ENCODE peak calls at places on chromosome 17, in nine cellular contexts. B, T, D, H, X, J, M, R and W are unnamed samples.

GRCh38 chr17:62139141-62139540 is 74.1 kb upstream of the MED13 start:
- DNase-seq in T (no peak), R (no peak), J (no peak), X (no peak), D (no peak), H (no peak), M (no peak), B (no peak), W (no peak)

GRCh38 chr17:29216856-29217255 is 29.8 kb upstream of the CRYBA1 start:
- DNase-seq in X (no peak), B (no peak), R (no peak), J (no peak), M (no peak), T (no peak), H (no peak), D (peak), W (no peak)

GRCh38 chr17:43907425-43907981 is at the start of gene MPP2:
- DNase-seq in B (peak), D (peak), T (no peak), X (peak), R (peak), M (peak), J (no peak), H (peak), W (peak)

GRCh38 chr17:80187493-80187892 is 17.7 kb downstream of the CARD14 start:
- DNase-seq in B (no peak), H (no peak), M (peak), J (peak), R (no peak), D (peak), X (no peak), T (no peak), W (no peak)

GRCh38 chr17:1301546-1301945 is 22.1 kb downstream of the TRARG1 start:
- DNase-seq in B (no peak), H (no peak), T (no peak), M (no peak), J (no peak), X (no peak), R (no peak), D (no peak), W (no peak)

GRCh38 chr17:31320791-31321190 is 631 bp downstream of the EVI2A start:
- DNase-seq in B (no peak), X (no peak), M (no peak), J (peak), H (no peak), D (no peak), T (no peak), R (no peak), W (no peak)

GRCh38 chr17:48095611-48096010 is 5.7 kb downstream of the CBX1 start:
- DNase-seq in B (no peak), M (no peak), D (no peak), R (no peak), X (no peak), J (no peak), T (no peak), H (no peak), W (no peak)

GRCh38 chr17:45146616-45147101 is 1.6 kb upstream of the HEXIM1 start:
- DNase-seq in D (peak), H (no peak), X (no peak), B (no peak), R (no peak), T (no peak), M (peak), J (peak), W (no peak)

GRCh38 chr17:40209404-40210093 is 9.6 kb upstream of the WIPF2 start:
- DNase-seq in B (no peak), R (no peak), H (no peak), D (no peak), X (no peak), T (no peak), J (no peak), M (no peak), W (no peak)

GRCh38 chr17:50681260-50682200 is 26.2 kb downstream of the ANKRD40 start:
- DNase-seq in H (no peak), D (peak), R (no peak), M (peak), B (peak), X (no peak), T (no peak), J (peak), W (peak)